ENCODE peak calls at places on chromosomes 2 and 18, in four cellular contexts. B, A, T and D are unnamed samples.

GRCh38 chr18:74880706-74881289 is 283.1 kb downstream of the ZNF407 start:
- DNase-seq in A (no peak), B (no peak), T (no peak), D (no peak)

GRCh38 chr2:124804014-124804940 is 779.2 kb downstream of the CNTNAP5 start:
- DNase-seq in T (no peak), A (peak), B (no peak), D (no peak)

GRCh38 chr2:189204322-189204941 is 24.9 kb upstream of the COL5A2 start:
- DNase-seq in T (no peak), B (no peak), A (no peak), D (no peak)

GRCh38 chr2:57979158-57979557 is 67.4 kb upstream of the VRK2 start:
- DNase-seq in A (no peak), B (no peak), T (no peak), D (no peak)

GRCh38 chr18:26656944-26657536 is 108.7 kb upstream of the KCTD1 start:
- DNase-seq in B (no peak), T (no peak), A (peak), D (peak)

GRCh38 chr18:23162473-23162872 is 27.2 kb downstream of the CABLES1 start:
- DNase-seq in A (no peak), T (no peak), B (no peak), D (no peak)

GRCh38 chr2:14427982-14428567 is 204.4 kb upstream of the LRATD1 start:
- DNase-seq in B (no peak), T (peak), A (no peak), D (no peak)

GRCh38 chr2:173989160-173989885 is 24.1 kb upstream of the SP3 start:
- DNase-seq in T (no peak), B (no peak), A (no peak), D (no peak)

GRCh38 chr18:50729986-50730385 is 89.8 kb downstream of the MRO start:
- DNase-seq in B (no peak), T (no peak), A (no peak), D (no peak)

GRCh38 chr2:24793752-24794477 is 690 bp downstream of the CENPO start:
- DNase-seq in A (peak), B (no peak), T (peak), D (no peak)

GRCh38 chr2:109375656-109376055 is 238.1 kb downstream of the SEPTIN10 start:
- DNase-seq in A (no peak), B (no peak), T (no peak), D (peak)

GRCh38 chr2:100529900-100530299 is 32.9 kb upstream of the PDCL3 start:
- DNase-seq in T (no peak), B (no peak), A (no peak), D (no peak)

GRCh38 chr2:101124684-101125366 is 26.4 kb downstream of the TBC1D8 start:
- DNase-seq in A (no peak), T (peak), B (no peak), D (peak)

GRCh38 chr18:11654736-11655604 is 34.1 kb upstream of the GNAL start:
- DNase-seq in A (no peak), B (peak), T (peak), D (no peak)

GRCh38 chr2:201852878-201853415 is 46.6 kb downstream of the CDK15 start:
- DNase-seq in A (no peak), B (no peak), T (no peak), D (no peak)

GRCh38 chr18:35577045-35577848 is 4.3 kb upstream of the GALNT1 start:
- DNase-seq in B (no peak), T (no peak), A (no peak), D (no peak)

GRCh38 chr2:160425394-160425793 is 68.2 kb downstream of the RBMS1 start:
- DNase-seq in A (no peak), T (no peak), B (no peak), D (no peak)

GRCh38 chr2:96917008-96917575 is 47.2 kb upstream of the SEMA4C start:
- DNase-seq in T (no peak), A (peak), B (no peak), D (no peak)

GRCh38 chr2:185738679-185739472 is at the start of gene FSIP2:
- DNase-seq in A (no peak), T (no peak), B (no peak), D (no peak)

GRCh38 chr2:201016859-201017258 is 53.4 kb upstream of the ORC2 start:
- DNase-seq in A (no peak), B (no peak), T (no peak), D (no peak)

GRCh38 chr2:8053241-8053640 is 628.6 kb upstream of the ID2 start:
- DNase-seq in A (no peak), B (no peak), T (no peak), D (no peak)

GRCh38 chr2:119679526-119679837 is 481 bp downstream of the TMEM177 start:
- DNase-seq in B (no peak), A (no peak), T (no peak), D (no peak)

GRCh38 chr18:73947180-73947989 is 200.2 kb downstream of the FBXO15 start:
- DNase-seq in B (no peak), T (no peak), A (no peak), D (no peak)

GRCh38 chr2:45612741-45613140 is 1.7 kb upstream of the SRBD1 start:
- DNase-seq in T (no peak), A (no peak), B (no peak), D (no peak)

GRCh38 chr2:132873738-132874137 is 203.7 kb upstream of the LYPD1 start:
- DNase-seq in A (no peak), B (no peak), T (no peak), D (no peak)